ENCODE peak calls at places on chromosomes 13 and 19, in nine cellular contexts. I is stimulated activated CD4-positive, alpha-beta T cell treated with anti-CD3 and anti-CD28 coated beads, Interleukin-4, amount 100 ng/mL, for 1 hour; C is testis; X is T follicular helper cell; U is uterus; Z is activated CD4-positive, CD25-positive, alpha-beta regulatory T cell; E is ELF-1; M is fibroblast of the aortic adventitia; L is BJ. S is an unnamed sample.

GRCh38 chr13:44159633-44160279 is 213.9 kb upstream of the SERP2 start:
- DNase-seq in I (no peak), C (no peak), X (no peak), U (no peak), Z (no peak), E (no peak), M (peak; percentile 46), L (no peak), S (no peak)

GRCh38 chr19:21463449-21464105 is 41.8 kb upstream of the ZNF429 start:
- DNase-seq in I (peak; percentile 30), C (peak; percentile 95), X (peak; percentile 10), U (no peak), Z (peak; percentile 5), E (peak; percentile 96), M (no peak), L (no peak), S (no peak)

GRCh38 chr19:18596752-18597157 is 8.2 kb downstream of the REX1BD start:
- DNase-seq in I (no peak), C (peak; percentile 55), X (no peak), U (peak; percentile 41), Z (no peak), E (peak; percentile 80), M (no peak), L (no peak), S (peak; percentile 85)

GRCh38 chr19:14432817-14433453 is at the start of gene PKN1:
- DNase-seq in I (peak; percentile 68), C (peak; percentile 53), X (no peak), U (peak; percentile 66), Z (no peak), E (no peak), M (no peak), L (no peak), S (peak; percentile 91)

GRCh38 chr13:106635616-106636015 is 67.7 kb upstream of the ARGLU1 start:
- DNase-seq in I (no peak), C (no peak), X (no peak), U (no peak), Z (no peak), E (no peak), M (no peak), L (no peak), S (no peak)

GRCh38 chr19:33241530-33242101 is 16.0 kb upstream of the SLC7A10 start:
- DNase-seq in I (peak; percentile 24), C (no peak), X (no peak), U (peak; percentile 27), Z (no peak), E (no peak), M (no peak), L (no peak), S (peak; percentile 66)

GRCh38 chr19:45637890-45638667 is 1.1 kb downstream of the EML2 start:
- DNase-seq in I (no peak), C (peak; percentile 44), X (no peak), U (no peak), Z (no peak), E (peak; percentile 72), M (peak; percentile 32), L (no peak), S (no peak)

GRCh38 chr13:44474122-44474910 is 100.7 kb downstream of the SERP2 start:
- DNase-seq in I (no peak), C (peak; percentile 60), X (no peak), U (no peak), Z (no peak), E (peak; percentile 26), M (peak; percentile 37), L (no peak), S (no peak)

GRCh38 chr13:94419304-94419943 is 60.1 kb downstream of the DCT start:
- DNase-seq in I (peak; percentile 17), C (no peak), X (no peak), U (no peak), Z (no peak), E (no peak), M (peak; percentile 76), L (no peak), S (no peak)

GRCh38 chr13:108297114-108297513 is 27.6 kb downstream of the TNFSF13B start:
- DNase-seq in I (no peak), C (no peak), X (no peak), U (no peak), Z (no peak), E (no peak), M (no peak), L (no peak), S (no peak)

GRCh38 chr19:49684251-49684982 is 5.0 kb upstream of the ADM5 start:
- DNase-seq in I (no peak), C (no peak), X (no peak), U (no peak), Z (peak; percentile 13), E (peak; percentile 34), M (no peak), L (no peak), S (no peak)

GRCh38 chr13:78601886-78602560 is 1.3 kb downstream of the POU4F1 start:
- DNase-seq in I (no peak), C (no peak), X (no peak), U (no peak), Z (no peak), E (no peak), M (no peak), L (no peak), S (no peak)

GRCh38 chr13:110771194-110771593 is 57.7 kb downstream of the ING1 start:
- DNase-seq in I (no peak), C (no peak), X (no peak), U (no peak), Z (no peak), E (no peak), M (no peak), L (no peak), S (peak; percentile 14)

GRCh38 chr19:46394398-46394797 is 19.0 kb downstream of the CCDC8 start:
- DNase-seq in I (no peak), C (no peak), X (no peak), U (no peak), Z (no peak), E (no peak), M (peak; percentile 52), L (no peak), S (peak; percentile 4)

GRCh38 chr13:79943633-79944032 is 397.3 kb downstream of the SPRY2 start:
- DNase-seq in I (no peak), C (no peak), X (no peak), U (no peak), Z (no peak), E (no peak), M (no peak), L (no peak), S (no peak)

GRCh38 chr19:13068064-13068807 is 34.4 kb downstream of the LYL1 start:
- DNase-seq in I (no peak), C (peak; percentile 59), X (no peak), U (peak; percentile 59), Z (no peak), E (no peak), M (no peak), L (no peak), S (no peak)

GRCh38 chr13:58804832-58805231 is 1173.3 kb downstream of the PCDH17 start:
- DNase-seq in I (no peak), C (no peak), X (no peak), U (no peak), Z (no peak), E (no peak), M (no peak), L (no peak), S (no peak)

GRCh38 chr13:34216251-34216650 is 398.3 kb downstream of the RFC3 start:
- DNase-seq in I (no peak), C (no peak), X (no peak), U (no peak), Z (no peak), E (no peak), M (peak; percentile 27), L (no peak), S (no peak)

GRCh38 chr13:101706651-101707050 is 254.2 kb downstream of the ITGBL1 start:
- DNase-seq in I (no peak), C (no peak), X (no peak), U (no peak), Z (no peak), E (no peak), M (peak; percentile 83), L (peak; percentile 60), S (no peak)

S was measured in right cardiac atrium.